ENCODE peak calls at places on chromosome 13, in eight cellular contexts. Y, U, A, W, D, V, P and E are unnamed samples.

GRCh38 chr13:113548778-113549621 is 35.6 kb upstream of the TFDP1 start:
- DNase-seq in Y (no peak), P (no peak), W (no peak), V (no peak), A (no peak), D (no peak), U (no peak), E (peak)

GRCh38 chr13:38086721-38087120 is 217.1 kb upstream of the TRPC4 start:
- DNase-seq in D (no peak), P (no peak), V (no peak), W (no peak), A (no peak), U (no peak), Y (no peak), E (no peak)

GRCh38 chr13:30107126-30107525 is 200.2 kb downstream of the KATNAL1 start:
- DNase-seq in Y (no peak), W (no peak), A (no peak), U (no peak), V (no peak), D (no peak), P (no peak), E (no peak)

GRCh38 chr13:29901714-29902631 is 51.6 kb upstream of the UBL3 start:
- DNase-seq in P (peak), Y (no peak), W (peak), V (no peak), A (peak), D (peak), U (peak), E (no peak)

GRCh38 chr13:92012787-92013186 is 614.4 kb downstream of the GPC5 start:
- DNase-seq in V (no peak), W (no peak), A (no peak), P (no peak), D (no peak), Y (no peak), U (no peak), E (no peak)

GRCh38 chr13:98539655-98540054 is 37.3 kb downstream of the STK24 start:
- DNase-seq in A (no peak), U (no peak), D (no peak), W (peak), P (peak), V (no peak), Y (no peak), E (no peak)

GRCh38 chr13:66265446-66265845 is 964.7 kb downstream of the PCDH9 start:
- DNase-seq in V (no peak), U (peak), P (no peak), W (no peak), Y (no peak), D (no peak), A (no peak), E (no peak)

GRCh38 chr13:54016548-54016947 is 987.9 kb downstream of the OLFM4 start:
- DNase-seq in V (no peak), D (no peak), P (no peak), Y (no peak), W (no peak), U (no peak), A (no peak), E (no peak)

GRCh38 chr13:63088226-63088625 is 1672.6 kb upstream of the PCDH20 start:
- DNase-seq in P (no peak), D (no peak), V (no peak), U (peak), A (no peak), W (no peak), Y (no peak), E (no peak)

GRCh38 chr13:106176103-106176502 is 359.4 kb downstream of the EFNB2 start:
- DNase-seq in P (peak), A (no peak), Y (no peak), W (peak), U (peak), D (no peak), V (no peak), E (no peak)

GRCh38 chr13:80814541-80814940 is 473.6 kb upstream of the SPRY2 start:
- DNase-seq in A (no peak), P (no peak), W (no peak), Y (no peak), V (no peak), D (no peak), U (no peak), E (no peak)

GRCh38 chr13:98653471-98653985 is 76.6 kb upstream of the STK24 start:
- DNase-seq in D (peak), A (peak), W (peak), Y (peak), P (peak), V (peak), U (peak), E (peak)